ENCODE peak calls at places on chromosome 5, in seven cellular contexts. Z, J, P, I, G, T and R are unnamed samples.

GRCh38 chr5:167877319-167877718 is 414.1 kb upstream of the WWC1 start:
- DNase-seq in J (no peak), P (no peak), G (no peak), T (no peak), I (no peak), Z (no peak), R (no peak)

GRCh38 chr5:136886623-136887022 is 521.3 kb upstream of the TRPC7 start:
- DNase-seq in Z (no peak), J (no peak), I (no peak), G (no peak), P (no peak), T (no peak), R (no peak)

GRCh38 chr5:138752951-138753793 is at the start of gene CTNNA1:
- DNase-seq in J (peak), T (peak), Z (no peak), G (peak), P (no peak), I (peak), R (no peak)

GRCh38 chr5:9502435-9502834 is 43.4 kb downstream of the SEMA5A start:
- DNase-seq in Z (no peak), I (no peak), G (no peak), J (no peak), T (no peak), P (no peak), R (no peak)

GRCh38 chr5:74415695-74416102 is 224.8 kb downstream of the ENC1 start:
- DNase-seq in I (no peak), J (no peak), Z (no peak), P (no peak), T (no peak), G (no peak), R (peak)

GRCh38 chr5:68479524-68479923 is 264.0 kb downstream of the PIK3R1 start:
- DNase-seq in Z (no peak), I (no peak), J (no peak), G (no peak), P (no peak), T (no peak), R (no peak)

GRCh38 chr5:106454651-106455415 is 1215.9 kb downstream of the EFNA5 start:
- DNase-seq in G (no peak), T (no peak), I (no peak), P (no peak), J (no peak), Z (no peak), R (no peak)

GRCh38 chr5:14693070-14693469 is 28.6 kb downstream of the OTULIN start:
- DNase-seq in T (no peak), J (no peak), Z (no peak), G (no peak), P (no peak), I (no peak), R (no peak)

GRCh38 chr5:31021181-31021624 is 172.3 kb upstream of the CDH6 start:
- DNase-seq in J (no peak), P (no peak), I (no peak), G (no peak), Z (no peak), T (peak), R (no peak)

GRCh38 chr5:56908942-56909293 is 478 bp upstream of the SETD9 start:
- DNase-seq in J (peak), T (no peak), G (peak), I (no peak), Z (no peak), P (no peak), R (no peak)

GRCh38 chr5:83553000-83553486 is 81.5 kb downstream of the VCAN start:
- DNase-seq in I (no peak), P (no peak), T (peak), J (no peak), G (peak), Z (no peak), R (no peak)

GRCh38 chr5:177453852-177454396 is 7.3 kb downstream of the PRR7 start:
- DNase-seq in G (no peak), J (no peak), P (no peak), I (no peak), T (no peak), Z (no peak), R (no peak)

GRCh38 chr5:79983618-79984017 is 7.4 kb downstream of the MTX3 start:
- DNase-seq in Z (no peak), I (no peak), J (no peak), T (no peak), P (no peak), G (peak), R (no peak)

GRCh38 chr5:38715671-38716070 is 130.1 kb upstream of the OSMR start:
- DNase-seq in P (no peak), I (no peak), J (no peak), T (no peak), Z (no peak), G (no peak), R (no peak)

GRCh38 chr5:1552469-1553255 is 28.9 kb upstream of the LPCAT1 start:
- DNase-seq in Z (no peak), T (no peak), I (peak), G (peak), P (peak), J (no peak), R (no peak)

GRCh38 chr5:15304066-15304731 is 195.8 kb upstream of the FBXL7 start:
- DNase-seq in I (no peak), Z (no peak), P (no peak), G (no peak), J (no peak), T (no peak), R (no peak)

GRCh38 chr5:151002681-151003502 is 17.5 kb upstream of the GPX3 start:
- DNase-seq in Z (no peak), J (no peak), T (no peak), I (no peak), P (no peak), G (no peak), R (no peak)

GRCh38 chr5:170104299-170104698 is 1.4 kb upstream of the FOXI1 start:
- DNase-seq in Z (no peak), P (no peak), I (no peak), G (no peak), T (no peak), J (no peak), R (no peak)

GRCh38 chr5:1944408-1944807 is 61.7 kb upstream of the IRX4 start:
- DNase-seq in G (no peak), P (no peak), Z (no peak), J (no peak), I (no peak), T (no peak), R (no peak)

GRCh38 chr5:131068893-131069643 is 96.0 kb downstream of the HINT1 start:
- DNase-seq in I (peak), G (peak), P (no peak), T (no peak), J (no peak), Z (no peak), R (no peak)

GRCh38 chr5:90473321-90474234 is 993 bp downstream of the MBLAC2 start:
- DNase-seq in J (peak), G (peak), T (peak), I (peak), P (no peak), Z (no peak), R (no peak)

GRCh38 chr5:7823601-7824000 is 27.3 kb downstream of the CFAP90 start:
- DNase-seq in I (no peak), G (no peak), T (no peak), P (no peak), J (no peak), Z (no peak), R (no peak)

GRCh38 chr5:180636016-180636402 is 13.4 kb downstream of the FLT4 start:
- DNase-seq in G (no peak), Z (no peak), J (no peak), T (no peak), I (no peak), P (no peak), R (no peak)

GRCh38 chr5:6719417-6719816 is 6.2 kb downstream of the TENT4A start:
- DNase-seq in J (no peak), I (no peak), T (no peak), G (no peak), P (no peak), Z (no peak), R (no peak)

GRCh38 chr5:127812570-127812969 is 109.4 kb downstream of the CCDC192 start:
- DNase-seq in Z (no peak), P (no peak), G (no peak), J (no peak), T (no peak), I (no peak), R (no peak)

GRCh38 chr5:75686480-75686879 is 30.8 kb downstream of the POC5 start:
- DNase-seq in J (no peak), T (no peak), Z (no peak), G (no peak), P (no peak), I (no peak), R (no peak)

GRCh38 chr5:10009802-10010201 is 239.9 kb downstream of the ATPSCKMT start:
- DNase-seq in I (no peak), T (no peak), P (no peak), J (no peak), Z (no peak), G (no peak), R (no peak)

GRCh38 chr5:113223831-113224604 is 210.8 kb downstream of the TSSK1B start:
- DNase-seq in G (no peak), I (no peak), T (no peak), Z (no peak), P (no peak), J (no peak), R (no peak)

GRCh38 chr5:142122116-142122515 is 13.5 kb downstream of the NDFIP1 start:
- DNase-seq in T (no peak), I (no peak), J (no peak), Z (no peak), P (no peak), G (no peak), R (no peak)

GRCh38 chr5:131634666-131634995 is 398 bp downstream of the RAPGEF6 start:
- DNase-seq in P (peak), Z (no peak), G (peak), J (peak), T (peak), I (peak), R (peak)

GRCh38 chr5:26719824-26720223 is 318.6 kb downstream of the CDH9 start:
- DNase-seq in T (no peak), I (no peak), J (no peak), P (no peak), Z (no peak), G (no peak), R (no peak)

GRCh38 chr5:76521240-76521758 is 101.9 kb downstream of the F2RL2 start:
- DNase-seq in P (no peak), Z (no peak), G (peak), J (no peak), I (no peak), T (no peak), R (no peak)

GRCh38 chr5:10635257-10635860 is 71.5 kb downstream of the ANKRD33B start:
- DNase-seq in T (no peak), I (no peak), J (peak), Z (no peak), G (peak), P (no peak), R (no peak)